ENCODE peak calls at places on chromosomes 6 and 20, in eight cellular contexts. One of them, this sample, is unnamed.

GRCh38 chr20:18428490-18429173 is 38.2 kb downstream of the DZANK1 start:
- DNase-seq in Panc1: no peak
- DNase-seq in spleen: no peak
- DNase-seq in endothelial cell of umbilical vein: peak; percentile 73
- DNase-seq in sigmoid colon: no peak
- DNase-seq in transverse colon: peak; percentile 76
- DNase-seq in prostate gland: no peak
- DNase-seq in GM23338: no peak
- DNase-seq in this sample: peak; percentile 57

GRCh38 chr6:17542243-17542642 is 57.9 kb upstream of the FAM8A1 start:
- DNase-seq in spleen: no peak
- DNase-seq in prostate gland: no peak
- DNase-seq in transverse colon: no peak
- DNase-seq in GM23338: no peak
- DNase-seq in Panc1: no peak
- DNase-seq in sigmoid colon: no peak
- DNase-seq in endothelial cell of umbilical vein: no peak
- DNase-seq in this sample: no peak

GRCh38 chr6:30821862-30822784 is 62.2 kb upstream of the DDR1 start:
- DNase-seq in transverse colon: no peak
- DNase-seq in sigmoid colon: no peak
- DNase-seq in Panc1: no peak
- DNase-seq in spleen: no peak
- DNase-seq in prostate gland: no peak
- DNase-seq in GM23338: peak; percentile 68
- DNase-seq in endothelial cell of umbilical vein: peak; percentile 75
- DNase-seq in this sample: no peak

GRCh38 chr20:44217342-44218092 is 6.9 kb upstream of the OSER1 start:
- DNase-seq in endothelial cell of umbilical vein: peak; percentile 55
- DNase-seq in sigmoid colon: no peak
- DNase-seq in Panc1: no peak
- DNase-seq in transverse colon: peak; percentile 85
- DNase-seq in prostate gland: peak; percentile 74
- DNase-seq in spleen: peak; percentile 86
- DNase-seq in GM23338: peak; percentile 94
- DNase-seq in this sample: peak; percentile 81

GRCh38 chr6:9896806-9897205 is 518.1 kb downstream of the TFAP2A start:
- DNase-seq in sigmoid colon: no peak
- DNase-seq in Panc1: no peak
- DNase-seq in spleen: no peak
- DNase-seq in GM23338: no peak
- DNase-seq in endothelial cell of umbilical vein: peak; percentile 59
- DNase-seq in prostate gland: no peak
- DNase-seq in transverse colon: no peak
- DNase-seq in this sample: no peak

GRCh38 chr6:97778290-97779038 is 495.4 kb upstream of the MMS22L start:
- DNase-seq in endothelial cell of umbilical vein: no peak
- DNase-seq in spleen: no peak
- DNase-seq in GM23338: peak; percentile 97
- DNase-seq in Panc1: no peak
- DNase-seq in transverse colon: no peak
- DNase-seq in prostate gland: no peak
- DNase-seq in sigmoid colon: no peak
- DNase-seq in this sample: no peak

GRCh38 chr20:59184880-59185447 is 21.3 kb downstream of the ZNF831 start:
- DNase-seq in Panc1: no peak
- DNase-seq in transverse colon: no peak
- DNase-seq in spleen: no peak
- DNase-seq in endothelial cell of umbilical vein: no peak
- DNase-seq in sigmoid colon: no peak
- DNase-seq in prostate gland: no peak
- DNase-seq in GM23338: no peak
- DNase-seq in this sample: no peak

GRCh38 chr20:35271904-35272303 is 6.0 kb downstream of the MMP24OS start:
- DNase-seq in endothelial cell of umbilical vein: no peak
- DNase-seq in GM23338: no peak
- DNase-seq in prostate gland: no peak
- DNase-seq in Panc1: no peak
- DNase-seq in sigmoid colon: no peak
- DNase-seq in transverse colon: no peak
- DNase-seq in spleen: no peak
- DNase-seq in this sample: no peak

GRCh38 chr6:111258615-111259088 is 171.3 kb downstream of the SLC16A10 start:
- DNase-seq in Panc1: no peak
- DNase-seq in prostate gland: no peak
- DNase-seq in sigmoid colon: no peak
- DNase-seq in endothelial cell of umbilical vein: no peak
- DNase-seq in GM23338: no peak
- DNase-seq in spleen: no peak
- DNase-seq in transverse colon: no peak
- DNase-seq in this sample: no peak

GRCh38 chr6:106783631-106784566 is 154.5 kb downstream of the QRSL1 start:
- DNase-seq in sigmoid colon: no peak
- DNase-seq in transverse colon: no peak
- DNase-seq in spleen: no peak
- DNase-seq in Panc1: no peak
- DNase-seq in GM23338: no peak
- DNase-seq in prostate gland: no peak
- DNase-seq in endothelial cell of umbilical vein: no peak
- DNase-seq in this sample: no peak

GRCh38 chr6:82182756-82183155 is 64.8 kb downstream of the IBTK start:
- DNase-seq in Panc1: no peak
- DNase-seq in transverse colon: no peak
- DNase-seq in endothelial cell of umbilical vein: no peak
- DNase-seq in sigmoid colon: no peak
- DNase-seq in GM23338: no peak
- DNase-seq in prostate gland: no peak
- DNase-seq in spleen: no peak
- DNase-seq in this sample: no peak

GRCh38 chr6:135088818-135089809 is 34.5 kb upstream of the HBS1L start:
- DNase-seq in transverse colon: no peak
- DNase-seq in Panc1: no peak
- DNase-seq in sigmoid colon: no peak
- DNase-seq in spleen: no peak
- DNase-seq in prostate gland: no peak
- DNase-seq in endothelial cell of umbilical vein: peak; percentile 34
- DNase-seq in GM23338: peak; percentile 72
- DNase-seq in this sample: no peak

DNA sequence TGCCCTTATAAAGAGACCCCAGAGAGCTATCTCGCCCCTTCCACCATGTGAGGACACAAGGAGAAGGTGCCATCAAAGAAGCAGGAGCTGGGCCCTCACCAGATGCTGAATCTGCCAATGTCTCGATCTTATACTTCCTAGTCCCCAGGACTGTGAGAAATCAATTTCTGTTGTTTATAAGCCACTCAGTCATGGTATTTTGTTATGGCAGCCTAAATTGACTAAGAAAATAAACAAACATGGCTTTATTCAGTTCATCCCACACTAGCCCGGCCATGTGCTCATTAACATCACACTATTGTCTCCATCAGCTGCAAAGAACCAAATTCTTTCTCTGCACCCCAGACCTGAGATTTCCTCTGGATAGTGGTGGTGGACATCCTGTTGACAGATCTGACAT is 302.4 kb downstream of the PTPRT start:
- DNase-seq in spleen: no peak
- DNase-seq in prostate gland: no peak
- DNase-seq in Panc1: no peak
- DNase-seq in transverse colon: no peak
- DNase-seq in sigmoid colon: no peak
- DNase-seq in endothelial cell of umbilical vein: no peak
- DNase-seq in GM23338: no peak
- DNase-seq in this sample: no peak
- H3K4me1 ChIP-seq in spleen: no peaks in the 10 kb centered on the region
- H3K4me1 ChIP-seq in prostate gland: no peaks in the 10 kb centered on the region
- H3K4me1 ChIP-seq in Panc1: no peaks in the 10 kb centered on the region
- H3K4me1 ChIP-seq in transverse colon: no peaks in the 10 kb centered on the region
- H3K4me1 ChIP-seq in sigmoid colon: no peaks in the 10 kb centered on the region
- H3K4me1 ChIP-seq in endothelial cell of umbilical vein: no peaks in the 10 kb centered on the region
- H3K4me1 ChIP-seq in GM23338: no peaks in the 10 kb centered on the region
- H3K4me1 ChIP-seq in this sample: no peaks in the 10 kb centered on the region

GRCh38 chr20:36298061-36298460 is 8.1 kb upstream of the DLGAP4 start:
- DNase-seq in Panc1: no peak
- DNase-seq in spleen: no peak
- DNase-seq in prostate gland: no peak
- DNase-seq in transverse colon: no peak
- DNase-seq in endothelial cell of umbilical vein: no peak
- DNase-seq in sigmoid colon: peak; percentile 22
- DNase-seq in GM23338: no peak
- DNase-seq in this sample: no peak

GRCh38 chr20:36299459-36299858 is 6.7 kb upstream of the DLGAP4 start:
- DNase-seq in Panc1: no peak
- DNase-seq in transverse colon: no peak
- DNase-seq in prostate gland: no peak
- DNase-seq in endothelial cell of umbilical vein: no peak
- DNase-seq in spleen: no peak
- DNase-seq in sigmoid colon: no peak
- DNase-seq in GM23338: no peak
- DNase-seq in this sample: no peak

GRCh38 chr20:36301359-36302119 is 4.6 kb upstream of the DLGAP4 start:
- DNase-seq in endothelial cell of umbilical vein: no peak
- DNase-seq in sigmoid colon: no peak
- DNase-seq in GM23338: no peak
- DNase-seq in spleen: no peak
- DNase-seq in Panc1: no peak
- DNase-seq in prostate gland: no peak
- DNase-seq in transverse colon: no peak
- DNase-seq in this sample: no peak

GRCh38 chr20:36297656-36298055 is 8.5 kb upstream of the DLGAP4 start:
- DNase-seq in endothelial cell of umbilical vein: no peak
- DNase-seq in prostate gland: no peak
- DNase-seq in spleen: no peak
- DNase-seq in transverse colon: no peak
- DNase-seq in sigmoid colon: peak; percentile 17
- DNase-seq in Panc1: no peak
- DNase-seq in GM23338: no peak
- DNase-seq in this sample: no peak

DNA sequence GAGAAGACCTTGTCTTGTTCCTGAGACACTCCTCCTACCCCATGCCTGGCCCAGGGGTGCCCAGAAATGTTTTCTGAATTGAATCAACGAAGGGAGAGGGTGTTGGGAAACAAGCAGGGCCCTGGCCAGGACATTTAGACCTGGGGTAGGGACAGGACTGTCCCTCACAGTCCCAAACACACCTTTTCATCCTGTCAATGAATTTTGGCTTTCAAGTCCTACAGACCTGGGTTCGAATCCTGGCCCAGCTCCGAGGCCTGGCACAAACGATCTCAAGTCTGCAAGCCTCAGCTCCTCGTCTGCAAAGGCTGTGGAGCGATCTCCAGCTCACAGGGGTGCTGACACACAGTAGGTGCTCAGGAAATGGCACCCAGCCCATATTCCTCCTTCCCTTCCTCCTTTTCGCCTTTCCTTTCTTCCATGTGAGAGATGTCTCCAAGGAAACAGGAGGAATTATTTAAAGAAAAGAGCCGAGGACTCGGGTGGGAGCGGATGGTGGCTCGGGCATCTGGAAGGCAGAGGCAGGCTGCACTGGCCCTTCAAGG is 7.3 kb upstream of the DLGAP4 start:
- DNase-seq in spleen: no peak
- DNase-seq in GM23338: no peak
- DNase-seq in transverse colon: no peak
- DNase-seq in prostate gland: no peak
- DNase-seq in endothelial cell of umbilical vein: no peak
- DNase-seq in Panc1: no peak
- DNase-seq in sigmoid colon: peak; percentile 20
- DNase-seq in this sample: no peak
- TF ChIP-seq POLR2AphosphoS5 in spleen: no peak
- TF ChIP-seq POLR2AphosphoS5 in GM23338: no peak
- TF ChIP-seq POLR2AphosphoS5 in transverse colon: no peak
- TF ChIP-seq POLR2AphosphoS5 in prostate gland: no peak
- TF ChIP-seq POLR2AphosphoS5 in endothelial cell of umbilical vein: no peak
- TF ChIP-seq POLR2AphosphoS5 in Panc1: no peak
- TF ChIP-seq POLR2AphosphoS5 in sigmoid colon: no peak
- TF ChIP-seq POLR2AphosphoS5 in this sample: no peak

DNA sequence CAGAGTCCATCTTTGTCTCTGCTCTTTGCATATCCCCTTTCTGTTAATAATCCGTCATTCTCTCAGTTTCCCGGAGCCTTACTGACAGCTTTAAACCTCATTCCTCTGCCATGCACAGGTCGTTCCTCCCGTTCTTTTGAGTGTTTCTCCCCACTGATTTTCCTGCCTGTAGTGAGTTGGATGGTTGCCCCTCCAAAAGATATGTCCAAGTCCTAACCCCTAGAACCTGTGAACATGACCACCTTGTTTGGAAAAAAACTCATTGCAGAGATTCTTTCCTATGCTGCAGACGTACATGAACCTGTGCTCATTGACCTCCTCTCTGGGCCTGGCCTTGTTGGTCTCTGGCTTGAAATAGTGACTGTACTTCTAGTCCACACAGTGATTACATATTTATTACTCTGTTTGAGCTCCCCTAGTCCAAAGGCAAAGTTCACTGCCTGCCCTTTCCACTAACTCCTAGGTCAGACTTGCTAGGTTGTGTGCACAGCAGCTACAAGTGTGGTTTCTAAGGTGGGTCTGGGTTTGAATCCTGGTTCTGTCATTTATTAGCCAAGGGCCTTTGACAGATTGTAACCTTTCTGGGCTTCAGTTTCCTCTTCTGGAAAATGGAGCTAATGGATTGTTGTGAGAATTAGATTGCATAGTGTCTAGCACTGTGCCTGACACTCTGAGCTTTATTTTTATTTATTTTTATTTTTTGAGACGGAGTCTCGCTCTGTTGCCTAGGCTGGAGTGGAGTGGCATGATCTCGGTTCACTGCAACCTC is 29.3 kb downstream of the PPARD start:
- DNase-seq in sigmoid colon: no peak
- DNase-seq in prostate gland: no peak
- DNase-seq in Panc1: no peak
- DNase-seq in GM23338: no peak
- DNase-seq in endothelial cell of umbilical vein: no peak
- DNase-seq in transverse colon: no peak
- DNase-seq in spleen: no peak
- DNase-seq in this sample: no peak
- H3K4me1 ChIP-seq in sigmoid colon: peaks cover 34% of the 10 kb centered on the region
- H3K4me1 ChIP-seq in prostate gland: no peaks in the 10 kb centered on the region
- H3K4me1 ChIP-seq in Panc1: peaks cover 8% of the 10 kb centered on the region
- H3K4me1 ChIP-seq in GM23338: no peaks in the 10 kb centered on the region
- H3K4me1 ChIP-seq in endothelial cell of umbilical vein: peaks cover 34% of the 10 kb centered on the region
- H3K4me1 ChIP-seq in transverse colon: peaks cover 27% of the 10 kb centered on the region
- H3K4me1 ChIP-seq in spleen: peaks cover 53% of the 10 kb centered on the region
- H3K4me1 ChIP-seq in this sample: peaks cover 53% of the 10 kb centered on the region

DNA sequence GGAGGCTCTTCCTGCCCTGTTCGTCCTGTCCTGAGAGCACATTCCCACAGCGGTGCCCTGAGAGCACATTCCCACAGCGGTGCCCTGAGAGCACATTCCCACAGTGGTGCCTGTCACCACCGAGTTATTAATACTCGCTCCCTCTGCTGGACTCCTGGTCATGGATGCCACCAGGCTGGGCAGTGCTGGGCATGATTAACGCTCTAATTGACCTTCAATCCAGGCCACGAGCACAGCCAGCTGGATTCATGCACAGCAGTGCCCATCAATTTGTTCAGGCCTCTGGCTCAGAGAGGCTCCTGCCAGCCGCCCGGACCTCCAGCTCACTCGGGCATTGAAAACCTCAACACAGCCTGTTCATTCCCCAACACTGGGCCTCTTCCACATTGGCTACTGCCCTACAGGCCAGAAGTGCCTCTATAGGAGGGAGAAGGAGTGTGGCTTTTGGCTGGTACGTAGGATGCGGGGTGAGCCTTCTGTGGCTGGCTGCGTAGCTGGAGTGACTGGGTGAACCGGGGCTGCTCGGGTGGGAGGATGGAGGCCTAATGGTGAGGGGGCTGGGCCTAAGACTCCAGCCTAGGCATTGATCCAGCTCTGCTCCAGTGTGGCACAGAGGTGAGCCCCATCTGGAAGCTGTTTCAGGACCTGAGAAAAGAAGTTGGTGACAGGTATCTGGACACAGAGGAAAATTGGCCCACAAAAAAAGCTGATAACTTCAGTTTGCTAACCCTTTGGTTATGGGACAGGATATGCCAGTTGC is 9.3 kb downstream of the IP6K3 start:
- DNase-seq in spleen: no peak
- DNase-seq in Panc1: no peak
- DNase-seq in GM23338: no peak
- DNase-seq in sigmoid colon: no peak
- DNase-seq in transverse colon: no peak
- DNase-seq in endothelial cell of umbilical vein: no peak
- DNase-seq in prostate gland: no peak
- DNase-seq in this sample: no peak
- TF ChIP-seq POLR2AphosphoS5 in spleen: no peak
- TF ChIP-seq POLR2AphosphoS5 in Panc1: no peak
- TF ChIP-seq POLR2AphosphoS5 in GM23338: no peak
- TF ChIP-seq POLR2AphosphoS5 in sigmoid colon: no peak
- TF ChIP-seq POLR2AphosphoS5 in transverse colon: no peak
- TF ChIP-seq POLR2AphosphoS5 in endothelial cell of umbilical vein: no peak
- TF ChIP-seq POLR2AphosphoS5 in prostate gland: no peak
- TF ChIP-seq POLR2AphosphoS5 in this sample: no peak